ENCODE peak calls at places on chromosomes 5 and 9, in eight cellular contexts. U is keratinocyte; E is CD8-positive, alpha-beta T cell; T is hepatocyte; S is left ventricle myocardium inferior; R is Panc1; C is stomach; A is suprapubic skin. G is an unnamed sample. For H3K4me1, the result is how much of the 10 kb centered on the place peaks cover.

GRCh38 chr9:21968331-21969010 is 25.7 kb downstream of the CDKN2A start:
- DNase-seq in U (no peak), E (no peak), T (peak), S (no peak), R (no peak), C (no peak), A (no peak), G (no peak)

GRCh38 chr9:94150890-94151660 is 66.8 kb downstream of the PTPDC1 start:
- DNase-seq in U (no peak), E (no peak), T (no peak), S (no peak), R (no peak), C (no peak), A (no peak), G (no peak)

GRCh38 chr9:130499804-130500263 is 55.1 kb downstream of the ASS1 start:
- DNase-seq in U (no peak), E (no peak), T (peak), S (no peak), R (no peak), C (peak), A (no peak), G (peak)

GRCh38 chr9:136741885-136742568 is 713 bp downstream of the LCN10 start:
- DNase-seq in U (no peak), E (peak), T (no peak), S (no peak), R (no peak), C (no peak), A (no peak), G (no peak)

GRCh38 chr9:24436761-24437160 is 108.9 kb downstream of the IZUMO3 start:
- DNase-seq in U (no peak), E (no peak), T (no peak), S (no peak), R (no peak), C (no peak), A (no peak), G (no peak)

GRCh38 chr5:134714120-134714519 is 24.2 kb upstream of the CAMLG start:
- DNase-seq in U (no peak), E (no peak), T (no peak), S (no peak), R (no peak), C (no peak), A (no peak), G (no peak)

GRCh38 chr5:79513519-79514390 is at the start of gene HOMER1:
- DNase-seq in U (no peak), E (peak), T (peak), S (peak), R (no peak), C (peak), A (peak), G (peak)

GRCh38 chr5:11467588-11467987 is 436.7 kb downstream of the CTNND2 start:
- DNase-seq in U (no peak), E (no peak), T (no peak), S (no peak), R (no peak), C (no peak), A (no peak), G (no peak)

GRCh38 chr9:5639816-5640215 is 10.9 kb downstream of the RIC1 start:
- DNase-seq in U (no peak), E (no peak), T (no peak), S (no peak), R (no peak), C (no peak), A (no peak), G (no peak)

GRCh38 chr9:35313911-35314310 is 152.1 kb downstream of the UNC13B start:
- DNase-seq in U (no peak), E (no peak), T (no peak), S (no peak), R (no peak), C (no peak), A (no peak), G (no peak)

GRCh38 chr5:153402550-153402949 is 87.9 kb upstream of the GRIA1 start:
- DNase-seq in U (no peak), E (no peak), T (no peak), S (no peak), R (no peak), C (no peak), A (no peak), G (no peak)

GRCh38 chr9:33139421-33140228 is 27.5 kb downstream of the B4GALT1 start:
- DNase-seq in U (no peak), E (no peak), T (peak), S (peak), R (no peak), C (peak), A (peak), G (peak)

GRCh38 chr5:64838803-64839202 is 70.1 kb downstream of the CWC27 start:
- DNase-seq in U (no peak), E (no peak), T (no peak), S (no peak), R (no peak), C (no peak), A (no peak), G (no peak)

GRCh38 chr5:127428748-127429147 is 88.7 kb upstream of the PRRC1 start:
- DNase-seq in U (no peak), E (no peak), T (peak), S (no peak), R (no peak), C (no peak), A (no peak), G (no peak)

GRCh38 chr5:104273725-104274124 is 711.1 kb upstream of the NUDT12 start:
- DNase-seq in U (no peak), E (no peak), T (no peak), S (no peak), R (no peak), C (no peak), A (no peak), G (no peak)

GRCh38 chr5:172172912-172173591 is 15.0 kb downstream of the STK10 start:
- DNase-seq in U (no peak), E (no peak), T (no peak), S (peak), R (no peak), C (no peak), A (no peak), G (no peak)

GRCh38 chr5:113678202-113678601 is 164.7 kb downstream of the YTHDC2 start:
- DNase-seq in U (no peak), E (no peak), T (no peak), S (no peak), R (no peak), C (no peak), A (no peak), G (no peak)

GRCh38 chr9:81237565-81238231 is 451.6 kb downstream of the TLE1 start:
- DNase-seq in U (no peak), E (no peak), T (peak), S (no peak), R (no peak), C (no peak), A (no peak), G (no peak)

GRCh38 chr9:37201581-37201980 is 81.2 kb downstream of the ZCCHC7 start:
- DNase-seq in U (no peak), E (no peak), T (no peak), S (no peak), R (no peak), C (no peak), A (no peak), G (no peak)

GRCh38 chr9:120071760-120072159 is 508.2 kb downstream of the CDK5RAP2 start:
- DNase-seq in U (no peak), E (no peak), T (no peak), S (no peak), R (no peak), C (no peak), A (no peak), G (no peak)

GRCh38 chr9:106697799-106698591 is 165.0 kb upstream of the ZNF462 start:
- DNase-seq in U (no peak), E (no peak), T (peak), S (peak), R (no peak), C (peak), A (peak), G (peak)

GRCh38 chr5:74199005-74199404 is 441.5 kb downstream of the ENC1 start:
- DNase-seq in U (no peak), E (no peak), T (no peak), S (no peak), R (no peak), C (no peak), A (no peak), G (no peak)

GRCh38 chr9:89759563-89759962 is 154.8 kb downstream of the GADD45G start:
- DNase-seq in U (no peak), E (no peak), T (no peak), S (no peak), R (no peak), C (no peak), A (no peak), G (no peak)

GRCh38 chr9:34573599-34574325 is 15.8 kb downstream of the CNTFR start:
- DNase-seq in U (no peak), E (no peak), T (no peak), S (no peak), R (no peak), C (no peak), A (no peak), G (no peak)

GRCh38 chr5:109692852-109693251 is 3.1 kb downstream of the MAN2A1 start:
- DNase-seq in U (no peak), E (no peak), T (no peak), S (no peak), R (no peak), C (no peak), A (no peak), G (peak)

GRCh38 chr5:81606150-81606549 is 144.7 kb downstream of the SSBP2 start:
- DNase-seq in U (no peak), E (no peak), T (no peak), S (no peak), R (no peak), C (no peak), A (no peak), G (no peak)

GRCh38 chr9:70161414-70161732 is 97.4 kb upstream of the SMC5 start:
- DNase-seq in U (no peak), E (no peak), T (no peak), S (no peak), R (no peak), C (no peak), A (no peak), G (no peak)

GRCh38 chr5:60959156-60959555 is 14.2 kb downstream of the NDUFAF2 start:
- DNase-seq in U (no peak), E (no peak), T (no peak), S (no peak), R (no peak), C (no peak), A (no peak), G (no peak)

GRCh38 chr9:98410185-98410697 is 154.8 kb upstream of the TBC1D2 start:
- DNase-seq in U (no peak), E (no peak), T (peak), S (peak), R (no peak), C (no peak), A (no peak), G (no peak)

GRCh38 chr5:114319821-114320220 is 42.0 kb upstream of the KCNN2 start:
- DNase-seq in U (no peak), E (no peak), T (no peak), S (no peak), R (no peak), C (no peak), A (no peak), G (no peak)

GRCh38 chr9:81999806-82000205 is 11.2 kb downstream of the SPATA31D1 start:
- DNase-seq in U (no peak), E (no peak), T (no peak), S (no peak), R (no peak), C (no peak), A (no peak), G (no peak)

GRCh38 chr5:123754167-123754840 is 242.3 kb downstream of the CSNK1G3 start:
- DNase-seq in U (no peak), E (no peak), T (no peak), S (no peak), R (no peak), C (no peak), A (no peak), G (no peak)

GRCh38 chr9:124024107-124024506 is 12.5 kb downstream of the LHX2 start:
- DNase-seq in U (no peak), E (no peak), T (no peak), S (no peak), R (no peak), C (no peak), A (peak), G (no peak)

DNA sequence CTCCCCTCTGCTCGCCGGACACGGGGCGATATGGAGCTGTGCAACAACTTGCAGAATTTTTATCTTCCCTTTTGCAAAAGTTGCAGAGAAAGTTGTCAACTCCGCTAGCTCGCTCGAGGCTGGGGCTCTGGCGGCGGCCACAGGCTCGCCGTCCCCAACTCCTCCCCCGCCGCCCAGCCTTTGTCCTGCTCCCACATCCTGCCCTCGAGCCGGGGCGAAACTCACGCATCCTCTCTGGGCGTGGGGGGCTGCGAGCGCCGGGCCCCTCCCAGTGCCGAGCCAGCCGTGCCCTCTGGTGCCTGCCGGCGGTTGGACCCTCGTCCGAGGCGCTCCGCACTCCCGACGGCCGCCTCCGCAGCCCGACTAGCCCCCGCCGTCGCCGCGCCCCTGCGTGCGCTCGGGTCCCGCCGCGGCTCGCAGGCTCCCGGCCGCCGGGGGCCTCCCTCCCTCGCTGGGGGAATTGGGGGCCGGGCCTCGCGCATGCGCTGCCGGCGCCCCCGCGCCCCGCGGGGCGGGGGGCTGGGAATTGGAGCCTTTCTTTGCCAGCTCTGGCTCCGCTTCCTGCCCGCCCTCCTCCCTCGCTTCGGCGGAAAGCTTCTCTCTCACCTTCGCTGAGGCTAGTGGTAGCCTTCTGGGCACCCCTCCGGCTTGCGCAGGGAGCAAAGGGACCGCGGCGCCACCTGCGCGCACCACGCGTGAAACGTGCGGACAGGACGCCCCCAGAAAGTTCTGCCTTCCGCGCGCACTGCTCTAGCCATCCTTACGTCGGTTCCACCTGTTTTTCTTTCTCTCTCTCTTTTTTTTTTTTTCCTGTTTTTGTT is at the start of gene CCNJL:
- DNase-seq in U (no peak), E (no peak), T (peak), S (peak), R (no peak), C (peak), A (no peak), G (peak)
- H3K27ac ChIP-seq in U (no peak), E (no peak), T (peak), S (peak), R (peak), C (peak), A (no peak), G (peak)

GRCh38 chr9:133348763-133349573 is 950 bp downstream of the RPL7A start:
- DNase-seq in U (no peak), E (no peak), T (no peak), S (no peak), R (no peak), C (no peak), A (no peak), G (no peak)

GRCh38 chr9:133351908-133352634 is 4.1 kb downstream of the RPL7A start:
- DNase-seq in U (no peak), E (peak), T (peak), S (no peak), R (no peak), C (no peak), A (no peak), G (no peak)

GRCh38 chr9:133351526-133351907 is 3.5 kb downstream of the RPL7A start:
- DNase-seq in U (no peak), E (no peak), T (no peak), S (no peak), R (no peak), C (no peak), A (no peak), G (no peak)

GRCh38 chr9:133347985-133348762 is at the start of the genes MED22 and RPL7A:
- DNase-seq in U (peak), E (peak), T (peak), S (peak), R (peak), C (peak), A (peak), G (peak)

GRCh38 chr9:133349965-133350624 is 2.1 kb downstream of the RPL7A start:
- DNase-seq in U (no peak), E (no peak), T (no peak), S (no peak), R (no peak), C (no peak), A (no peak), G (peak)
- H3K4me3 ChIP-seq in U (peak), E (no peak), T (no peak), S (no peak), R (peak), C (peak), A (no peak), G (no peak)

GRCh38 chr9:131668439-131669233 is 71.2 kb downstream of the RAPGEF1 start:
- DNase-seq in U (no peak), E (peak), T (peak), S (no peak), R (no peak), C (peak), A (peak), G (no peak)

GRCh38 chr9:131666029-131666428 is 73.8 kb downstream of the RAPGEF1 start:
- DNase-seq in U (no peak), E (no peak), T (no peak), S (no peak), R (no peak), C (no peak), A (no peak), G (peak)

GRCh38 chr9:131668057-131668438 is 71.8 kb downstream of the RAPGEF1 start:
- DNase-seq in U (no peak), E (no peak), T (no peak), S (no peak), R (no peak), C (no peak), A (no peak), G (no peak)

GRCh38 chr9:131666779-131667178 is 73.1 kb downstream of the RAPGEF1 start:
- DNase-seq in U (no peak), E (peak), T (no peak), S (no peak), R (no peak), C (no peak), A (no peak), G (no peak)

GRCh38 chr9:131667576-131667975 is 72.3 kb downstream of the RAPGEF1 start:
- DNase-seq in U (no peak), E (peak), T (no peak), S (no peak), R (no peak), C (no peak), A (no peak), G (peak)
- H3K4me1 ChIP-seq in U (under half), E (half or more), T (under half), S (half or more), R (under half), C (half or more), A (under half), G (under half)

DNA sequence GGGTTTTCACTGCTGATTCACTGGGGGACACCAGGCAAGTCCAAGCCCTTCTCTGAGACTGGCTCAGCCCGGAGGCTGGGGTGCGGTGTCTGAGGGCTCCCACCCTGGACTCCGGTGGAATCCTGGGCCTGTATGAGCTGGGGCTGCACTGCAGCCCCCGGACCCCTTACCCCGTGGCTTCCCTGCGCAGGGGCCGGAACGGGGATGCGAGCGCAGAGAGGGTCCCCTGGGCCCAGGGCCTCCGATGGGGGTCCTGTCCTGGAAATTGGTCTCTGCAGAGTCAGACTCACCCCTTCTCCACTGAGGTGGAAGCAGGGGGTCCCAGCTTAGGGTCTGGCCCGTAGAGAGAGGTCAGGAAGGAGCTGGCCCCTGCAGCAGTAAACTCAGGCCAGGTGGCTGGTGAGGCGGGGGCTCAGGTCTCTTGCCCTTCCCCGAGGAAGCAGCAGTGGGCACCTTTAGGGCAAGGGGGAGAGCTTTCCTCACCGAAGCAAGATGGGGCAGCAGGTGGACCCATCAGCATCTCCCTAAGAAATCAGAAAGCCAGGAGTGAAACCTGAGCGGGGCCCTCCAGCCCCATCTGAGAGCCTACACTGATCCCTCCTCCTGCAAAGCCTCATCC is 1.6 kb upstream of the VAV2 start:
- DNase-seq in U (no peak), E (no peak), T (no peak), S (no peak), R (no peak), C (no peak), A (peak), G (no peak)
- H3K27ac ChIP-seq in U (peak), E (no peak), T (peak), S (peak), R (peak), C (no peak), A (no peak), G (peak)